ENCODE peak calls at places on chromosomes 6 and 20, in four cellular contexts. One of them, this sample, is unnamed. For H3K36me3 and H3K4me1, the result is how much of the 10 kb centered on the place peaks cover.

GRCh38 chr20:61664741-61665320 is 400.9 kb downstream of the TAF4 start:
- DNase-seq in SK-N-SH: no peak
- DNase-seq in sigmoid colon: no peak
- DNase-seq in heart left ventricle: no peak
- DNase-seq in this sample: no peak

GRCh38 chr20:48076772-48077171 is 291.5 kb upstream of the SULF2 start:
- DNase-seq in SK-N-SH: no peak
- DNase-seq in sigmoid colon: no peak
- DNase-seq in heart left ventricle: no peak
- DNase-seq in this sample: no peak

GRCh38 chr6:37965964-37966676 is 146.6 kb downstream of the ZFAND3 start:
- DNase-seq in SK-N-SH: no peak
- DNase-seq in sigmoid colon: no peak
- DNase-seq in heart left ventricle: no peak
- DNase-seq in this sample: no peak

GRCh38 chr20:63155266-63156165 is 60.4 kb downstream of the YTHDF1 start:
- DNase-seq in SK-N-SH: no peak
- DNase-seq in sigmoid colon: no peak
- DNase-seq in heart left ventricle: no peak
- DNase-seq in this sample: no peak

GRCh38 chr6:142846459-142846831 is 98.5 kb downstream of the HIVEP2 start:
- DNase-seq in SK-N-SH: no peak
- DNase-seq in sigmoid colon: no peak
- DNase-seq in heart left ventricle: no peak
- DNase-seq in this sample: no peak

GRCh38 chr6:37930288-37931075 is 111.0 kb downstream of the ZFAND3 start:
- DNase-seq in SK-N-SH: no peak
- DNase-seq in sigmoid colon: no peak
- DNase-seq in heart left ventricle: no peak
- DNase-seq in this sample: no peak

GRCh38 chr20:57031867-57032355 is 234.5 kb downstream of the BMP7 start:
- DNase-seq in SK-N-SH: no peak
- DNase-seq in sigmoid colon: no peak
- DNase-seq in heart left ventricle: no peak
- DNase-seq in this sample: no peak

GRCh38 chr6:170152989-170153388 is 137.9 kb downstream of the DLL1 start:
- DNase-seq in SK-N-SH: no peak
- DNase-seq in sigmoid colon: no peak
- DNase-seq in heart left ventricle: no peak
- DNase-seq in this sample: no peak

GRCh38 chr6:109458774-109459531 is 3.4 kb upstream of the MICAL1 start:
- DNase-seq in SK-N-SH: no peak
- DNase-seq in sigmoid colon: peak
- DNase-seq in heart left ventricle: no peak
- DNase-seq in this sample: no peak

GRCh38 chr6:3444276-3445088 is 12.4 kb downstream of the SLC22A23 start:
- DNase-seq in SK-N-SH: no peak
- DNase-seq in sigmoid colon: no peak
- DNase-seq in heart left ventricle: no peak
- DNase-seq in this sample: no peak

GRCh38 chr20:33531047-33531877 is 41.4 kb downstream of the CBFA2T2 start:
- DNase-seq in SK-N-SH: peak
- DNase-seq in sigmoid colon: no peak
- DNase-seq in heart left ventricle: no peak
- DNase-seq in this sample: peak

GRCh38 chr6:21900730-21901129 is 307.2 kb downstream of the SOX4 start:
- DNase-seq in SK-N-SH: no peak
- DNase-seq in sigmoid colon: no peak
- DNase-seq in heart left ventricle: no peak
- DNase-seq in this sample: peak

GRCh38 chr6:113893866-113894265 is 36.7 kb downstream of the MARCKS start:
- DNase-seq in SK-N-SH: no peak
- DNase-seq in sigmoid colon: no peak
- DNase-seq in heart left ventricle: no peak
- DNase-seq in this sample: no peak

GRCh38 chr6:32168350-32168749 is 4.0 kb downstream of the EGFL8 start:
- DNase-seq in SK-N-SH: no peak
- DNase-seq in sigmoid colon: no peak
- DNase-seq in heart left ventricle: no peak
- DNase-seq in this sample: no peak
- H3K36me3 ChIP-seq in SK-N-SH: under half
- H3K36me3 ChIP-seq in sigmoid colon: under half
- H3K36me3 ChIP-seq in heart left ventricle: half or more
- H3K36me3 ChIP-seq in this sample: half or more

GRCh38 chr6:49909508-49910047 is 43.2 kb upstream of the CRISP1 start:
- DNase-seq in SK-N-SH: no peak
- DNase-seq in sigmoid colon: no peak
- DNase-seq in heart left ventricle: no peak
- DNase-seq in this sample: no peak

GRCh38 chr6:49913656-49914055 is 47.3 kb upstream of the CRISP1 start:
- DNase-seq in SK-N-SH: no peak
- DNase-seq in sigmoid colon: no peak
- DNase-seq in heart left ventricle: no peak
- DNase-seq in this sample: no peak

GRCh38 chr6:49915035-49915434 is 48.7 kb upstream of the CRISP1 start:
- DNase-seq in SK-N-SH: peak
- DNase-seq in sigmoid colon: no peak
- DNase-seq in heart left ventricle: peak
- DNase-seq in this sample: no peak

GRCh38 chr6:49912193-49912592 is 45.9 kb upstream of the CRISP1 start:
- DNase-seq in SK-N-SH: no peak
- DNase-seq in sigmoid colon: no peak
- DNase-seq in heart left ventricle: no peak
- DNase-seq in this sample: no peak

GRCh38 chr6:49911252-49911651 is 44.9 kb upstream of the CRISP1 start:
- DNase-seq in SK-N-SH: no peak
- DNase-seq in sigmoid colon: no peak
- DNase-seq in heart left ventricle: no peak
- DNase-seq in this sample: no peak
- H3K4me1 ChIP-seq in SK-N-SH: under half
- H3K4me1 ChIP-seq in sigmoid colon: under half
- H3K4me1 ChIP-seq in heart left ventricle: under half
- H3K4me1 ChIP-seq in this sample: under half

GRCh38 chr6:112038756-112039430 is 15.0 kb upstream of the CCN6 start:
- DNase-seq in SK-N-SH: no peak
- DNase-seq in sigmoid colon: no peak
- DNase-seq in heart left ventricle: no peak
- DNase-seq in this sample: no peak
- H3K4me3 ChIP-seq in SK-N-SH: no peak
- H3K4me3 ChIP-seq in sigmoid colon: no peak
- H3K4me3 ChIP-seq in heart left ventricle: no peak
- H3K4me3 ChIP-seq in this sample: no peak

DNA sequence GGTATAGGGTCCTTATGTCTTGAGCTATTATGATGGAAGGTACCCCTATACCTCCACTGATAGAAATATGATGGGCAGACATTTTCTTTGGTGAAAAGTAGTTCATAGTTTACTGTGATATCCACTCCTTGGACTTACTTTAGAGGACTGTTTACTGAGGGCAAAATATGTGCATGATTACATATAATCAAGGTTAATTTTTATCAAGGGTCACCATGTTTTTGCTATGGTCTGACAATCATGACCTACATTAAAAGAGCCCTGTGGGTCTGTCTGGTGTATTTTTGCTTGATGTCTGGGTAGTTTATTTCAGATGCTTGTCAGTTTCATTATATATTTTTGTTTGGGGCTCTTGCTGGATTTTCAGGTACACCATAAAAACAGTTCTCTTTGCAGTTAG is 40.1 kb downstream of the CDKAL1 start:
- DNase-seq in SK-N-SH: no peak
- DNase-seq in sigmoid colon: no peak
- DNase-seq in heart left ventricle: no peak
- DNase-seq in this sample: no peak
- H3K36me3 ChIP-seq in SK-N-SH: under half
- H3K36me3 ChIP-seq in sigmoid colon: under half
- H3K36me3 ChIP-seq in heart left ventricle: under half
- H3K36me3 ChIP-seq in this sample: under half

DNA sequence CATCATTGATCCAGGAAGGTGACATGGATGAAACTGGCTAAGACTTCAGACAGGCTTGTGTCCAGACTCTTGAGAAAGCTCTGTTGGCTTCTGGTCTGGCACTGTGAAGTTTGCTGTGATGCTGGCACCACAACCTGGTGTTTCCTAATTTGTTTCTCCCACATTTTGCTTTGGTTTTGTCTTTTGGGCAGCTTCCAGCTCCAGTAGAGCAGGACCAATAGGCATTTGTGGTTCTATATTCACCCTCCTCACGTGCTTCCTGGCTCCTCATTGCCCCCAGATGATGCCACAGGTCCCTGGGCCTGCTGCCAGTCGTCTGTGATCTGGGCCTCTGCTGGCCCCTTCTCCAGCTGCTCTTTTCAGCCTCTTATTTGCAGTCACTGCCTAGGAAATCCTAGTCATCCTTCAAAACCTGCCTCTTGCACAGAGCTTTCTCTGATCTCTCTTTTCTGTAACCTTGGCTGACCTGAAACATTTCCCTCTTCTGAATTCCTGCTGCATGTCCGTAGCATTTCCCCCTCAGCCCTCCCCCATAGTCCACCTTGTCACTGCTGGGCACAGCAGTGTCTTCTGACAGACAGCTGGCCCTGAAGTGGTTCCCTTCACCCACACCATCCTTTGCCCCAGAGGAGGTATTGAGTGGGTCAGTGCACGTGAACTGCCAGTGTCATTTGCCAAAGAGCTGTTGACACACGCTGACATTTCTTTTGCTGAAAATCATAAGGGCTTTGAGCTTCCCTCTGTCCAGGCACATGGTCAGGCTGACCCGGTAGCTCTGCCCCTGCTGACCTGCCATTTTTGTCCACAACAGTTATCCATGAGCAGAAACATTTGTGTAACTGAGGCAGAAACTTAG is 63.0 kb downstream of the PTPN1 start:
- DNase-seq in SK-N-SH: peak
- DNase-seq in sigmoid colon: peak
- DNase-seq in heart left ventricle: no peak
- DNase-seq in this sample: no peak
- H3K4me1 ChIP-seq in SK-N-SH: half or more
- H3K4me1 ChIP-seq in sigmoid colon: under half
- H3K4me1 ChIP-seq in heart left ventricle: under half
- H3K4me1 ChIP-seq in this sample: under half

DNA sequence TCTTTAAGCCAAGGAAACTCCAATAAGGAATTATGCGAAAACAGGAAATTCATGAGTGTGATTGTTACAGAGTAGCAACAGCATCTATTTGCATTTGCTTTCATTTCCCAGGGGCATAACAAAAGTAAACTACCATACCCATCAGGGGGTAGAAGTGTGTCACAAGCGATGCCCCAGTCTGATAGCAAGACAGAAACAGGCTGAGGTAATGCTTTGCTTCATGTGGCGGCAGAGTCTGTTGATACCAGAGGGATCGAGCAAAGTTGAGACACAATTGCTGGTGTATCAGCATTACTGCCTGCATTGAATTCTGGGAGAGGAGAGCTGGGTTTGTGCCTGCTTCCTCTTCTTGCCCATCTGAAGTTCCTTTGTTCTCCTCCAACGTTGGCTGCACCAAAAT is 51.2 kb upstream of the LYRM2 start:
- DNase-seq in SK-N-SH: no peak
- DNase-seq in sigmoid colon: no peak
- DNase-seq in heart left ventricle: no peak
- DNase-seq in this sample: no peak
- H3K4me3 ChIP-seq in SK-N-SH: no peak
- H3K4me3 ChIP-seq in sigmoid colon: no peak
- H3K4me3 ChIP-seq in heart left ventricle: no peak
- H3K4me3 ChIP-seq in this sample: no peak

DNA sequence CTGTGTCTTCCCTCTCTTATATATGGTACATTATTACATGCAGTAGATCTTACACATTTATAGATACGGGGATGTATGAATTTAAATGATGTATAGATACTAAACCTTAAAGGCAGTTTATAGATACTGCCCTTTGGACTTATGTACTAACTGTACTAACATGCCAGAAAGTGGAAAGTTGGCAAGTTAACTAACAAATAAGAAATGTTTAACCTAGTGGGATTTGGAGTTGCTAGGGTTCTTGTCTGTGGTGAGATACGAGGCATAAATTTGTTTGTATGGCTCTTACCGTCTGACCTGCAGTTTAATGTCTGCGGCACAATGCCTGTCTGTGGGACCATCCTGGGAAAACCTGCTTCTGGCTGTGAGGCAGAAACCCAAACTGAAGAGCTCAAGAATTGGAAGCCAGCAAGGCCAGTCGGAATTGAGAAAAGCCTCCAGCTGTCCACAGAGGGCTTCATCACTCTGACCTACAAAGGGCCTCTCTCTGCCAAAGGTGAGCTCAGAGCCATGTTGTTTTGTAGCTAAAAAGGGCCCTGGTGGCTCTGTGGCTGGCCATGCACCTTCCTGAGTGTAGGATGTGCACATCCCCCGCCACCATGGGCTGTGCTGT is 62.9 kb upstream of the SLC22A1 start:
- DNase-seq in SK-N-SH: no peak
- DNase-seq in sigmoid colon: no peak
- DNase-seq in heart left ventricle: no peak
- DNase-seq in this sample: no peak
- H3K36me3 ChIP-seq in SK-N-SH: half or more
- H3K36me3 ChIP-seq in sigmoid colon: half or more
- H3K36me3 ChIP-seq in heart left ventricle: half or more
- H3K36me3 ChIP-seq in this sample: half or more

GRCh38 chr20:37992802-37993538 is 40.3 kb downstream of the TTI1 start:
- DNase-seq in SK-N-SH: peak
- DNase-seq in sigmoid colon: no peak
- DNase-seq in heart left ventricle: peak
- DNase-seq in this sample: no peak

GRCh38 chr20:37991506-37992302 is 41.6 kb downstream of the TTI1 start:
- DNase-seq in SK-N-SH: no peak
- DNase-seq in sigmoid colon: no peak
- DNase-seq in heart left ventricle: no peak
- DNase-seq in this sample: no peak

GRCh38 chr20:37988555-37988954 is 44.7 kb downstream of the TTI1 start:
- DNase-seq in SK-N-SH: no peak
- DNase-seq in sigmoid colon: no peak
- DNase-seq in heart left ventricle: no peak
- DNase-seq in this sample: peak

GRCh38 chr20:37989601-37990001 is 43.7 kb downstream of the TTI1 start:
- DNase-seq in SK-N-SH: no peak
- DNase-seq in sigmoid colon: no peak
- DNase-seq in heart left ventricle: no peak
- DNase-seq in this sample: no peak

DNA sequence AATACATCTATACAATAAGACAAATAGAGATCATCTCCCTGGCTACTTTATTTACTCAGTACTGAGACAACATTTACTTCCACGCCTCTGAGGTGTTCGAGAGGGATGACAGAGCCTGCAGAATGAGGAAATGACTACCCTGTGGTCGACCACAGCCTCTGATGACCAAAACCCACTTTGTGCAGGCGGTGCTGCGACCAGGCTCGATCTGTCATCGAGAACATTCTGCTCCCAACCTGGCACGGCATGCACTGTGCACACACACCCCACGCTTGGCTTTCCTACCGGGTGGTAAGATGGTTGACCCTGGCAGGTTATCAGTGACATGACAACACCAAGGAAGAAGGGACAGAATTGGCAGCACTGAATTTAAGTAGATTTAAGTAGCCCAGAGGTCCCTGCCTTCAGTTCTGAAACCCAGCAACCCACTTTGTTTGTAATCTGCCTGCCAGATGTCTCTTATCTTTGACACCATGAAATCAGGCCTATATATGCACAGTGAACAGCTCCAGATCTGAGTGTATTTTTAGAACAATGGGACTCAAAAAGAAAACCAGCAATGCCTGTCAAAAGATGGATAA is 42.6 kb downstream of the TTI1 start:
- DNase-seq in SK-N-SH: peak
- DNase-seq in sigmoid colon: no peak
- DNase-seq in heart left ventricle: peak
- DNase-seq in this sample: peak
- H3K4me1 ChIP-seq in SK-N-SH: half or more
- H3K4me1 ChIP-seq in sigmoid colon: under half
- H3K4me1 ChIP-seq in heart left ventricle: under half
- H3K4me1 ChIP-seq in this sample: half or more

GRCh38 chr20:21309678-21310467 is 6.7 kb downstream of the XRN2 start:
- DNase-seq in SK-N-SH: peak
- DNase-seq in sigmoid colon: no peak
- DNase-seq in heart left ventricle: no peak
- DNase-seq in this sample: no peak
- H3K4me3 ChIP-seq in SK-N-SH: no peak
- H3K4me3 ChIP-seq in sigmoid colon: no peak
- H3K4me3 ChIP-seq in heart left ventricle: no peak
- H3K4me3 ChIP-seq in this sample: no peak

This sample was measured in SJSA1.